ENCODE peak calls at places on chromosomes 2 and 18, in five cellular contexts. One of them, this sample, is unnamed.

GRCh38 chr2:30208453-30208852 is 22.9 kb upstream of the LBH start:
- DNase-seq in gastrocnemius medialis: peak
- DNase-seq in coronary artery: no peak
- DNase-seq in fibroblast of lung: peak
- DNase-seq in PC-3: peak
- DNase-seq in this sample: peak

GRCh38 chr18:51235011-51235789 is 37.7 kb upstream of the MEX3C start:
- DNase-seq in gastrocnemius medialis: no peak
- DNase-seq in coronary artery: no peak
- DNase-seq in fibroblast of lung: peak
- DNase-seq in PC-3: peak
- DNase-seq in this sample: no peak

GRCh38 chr2:128299628-128300027 is 19.0 kb downstream of the HS6ST1 start:
- DNase-seq in gastrocnemius medialis: no peak
- DNase-seq in coronary artery: no peak
- DNase-seq in fibroblast of lung: no peak
- DNase-seq in PC-3: no peak
- DNase-seq in this sample: no peak

GRCh38 chr18:74635202-74635969 is 37.7 kb downstream of the ZNF407 start:
- DNase-seq in gastrocnemius medialis: no peak
- DNase-seq in coronary artery: no peak
- DNase-seq in fibroblast of lung: no peak
- DNase-seq in PC-3: no peak
- DNase-seq in this sample: no peak

GRCh38 chr2:176085861-176086771 is 2.4 kb upstream of the EVX2 start:
- DNase-seq in gastrocnemius medialis: no peak
- DNase-seq in coronary artery: peak
- DNase-seq in fibroblast of lung: peak
- DNase-seq in PC-3: peak
- DNase-seq in this sample: no peak

GRCh38 chr2:225438263-225438662 is 38.8 kb downstream of the NYAP2 start:
- DNase-seq in gastrocnemius medialis: no peak
- DNase-seq in coronary artery: no peak
- DNase-seq in fibroblast of lung: no peak
- DNase-seq in PC-3: no peak
- DNase-seq in this sample: no peak

GRCh38 chr2:237754849-237755248 is 43.7 kb upstream of the RBM44 start:
- DNase-seq in gastrocnemius medialis: no peak
- DNase-seq in coronary artery: no peak
- DNase-seq in fibroblast of lung: no peak
- DNase-seq in PC-3: no peak
- DNase-seq in this sample: no peak

GRCh38 chr2:120538691-120539420 is 192.9 kb downstream of the INHBB start:
- DNase-seq in gastrocnemius medialis: no peak
- DNase-seq in coronary artery: no peak
- DNase-seq in fibroblast of lung: no peak
- DNase-seq in PC-3: peak
- DNase-seq in this sample: no peak

GRCh38 chr2:120523766-120524165 is 177.8 kb downstream of the INHBB start:
- DNase-seq in gastrocnemius medialis: no peak
- DNase-seq in coronary artery: no peak
- DNase-seq in fibroblast of lung: no peak
- DNase-seq in PC-3: no peak
- DNase-seq in this sample: no peak

GRCh38 chr18:10402876-10403559 is 51.4 kb upstream of the APCDD1 start:
- DNase-seq in gastrocnemius medialis: no peak
- DNase-seq in coronary artery: no peak
- DNase-seq in fibroblast of lung: no peak
- DNase-seq in PC-3: no peak
- DNase-seq in this sample: no peak

GRCh38 chr2:240443891-240444301 is 8.4 kb downstream of the GPC1 start:
- DNase-seq in gastrocnemius medialis: no peak
- DNase-seq in coronary artery: no peak
- DNase-seq in fibroblast of lung: peak
- DNase-seq in PC-3: no peak
- DNase-seq in this sample: no peak

GRCh38 chr2:2826621-2827020 is 495.5 kb upstream of the MYT1L start:
- DNase-seq in gastrocnemius medialis: no peak
- DNase-seq in coronary artery: peak
- DNase-seq in fibroblast of lung: no peak
- DNase-seq in PC-3: no peak
- DNase-seq in this sample: no peak

GRCh38 chr18:79628416-79629248 is 51.0 kb upstream of the CTDP1 start:
- DNase-seq in gastrocnemius medialis: no peak
- DNase-seq in coronary artery: peak
- DNase-seq in fibroblast of lung: no peak
- DNase-seq in PC-3: no peak
- DNase-seq in this sample: peak

GRCh38 chr2:65033178-65033577 is 23.0 kb upstream of the CEP68 start:
- DNase-seq in gastrocnemius medialis: no peak
- DNase-seq in coronary artery: no peak
- DNase-seq in fibroblast of lung: no peak
- DNase-seq in PC-3: peak
- DNase-seq in this sample: no peak

GRCh38 chr18:26468931-26469340 is 79.4 kb downstream of the KCTD1 start:
- DNase-seq in gastrocnemius medialis: no peak
- DNase-seq in coronary artery: no peak
- DNase-seq in fibroblast of lung: no peak
- DNase-seq in PC-3: peak
- DNase-seq in this sample: no peak

GRCh38 chr2:227617316-227618250 is at the start of gene SCYGR4:
- DNase-seq in gastrocnemius medialis: no peak
- DNase-seq in coronary artery: no peak
- DNase-seq in fibroblast of lung: no peak
- DNase-seq in PC-3: no peak
- DNase-seq in this sample: no peak

GRCh38 chr2:111173338-111173737 is 52.6 kb downstream of the BCL2L11 start:
- DNase-seq in gastrocnemius medialis: no peak
- DNase-seq in coronary artery: no peak
- DNase-seq in fibroblast of lung: no peak
- DNase-seq in PC-3: no peak
- DNase-seq in this sample: no peak

GRCh38 chr2:222861411-222862067 is 703 bp downstream of the ACSL3 start:
- DNase-seq in gastrocnemius medialis: no peak
- DNase-seq in coronary artery: peak
- DNase-seq in fibroblast of lung: peak
- DNase-seq in PC-3: no peak
- DNase-seq in this sample: peak

GRCh38 chr2:7180641-7181370 is 263.6 kb downstream of the RNF144A start:
- DNase-seq in gastrocnemius medialis: no peak
- DNase-seq in coronary artery: no peak
- DNase-seq in fibroblast of lung: peak
- DNase-seq in PC-3: peak
- DNase-seq in this sample: no peak

GRCh38 chr2:216731465-216731864 is 36.1 kb upstream of the IGFBP5 start:
- DNase-seq in gastrocnemius medialis: no peak
- DNase-seq in coronary artery: no peak
- DNase-seq in fibroblast of lung: no peak
- DNase-seq in PC-3: no peak
- DNase-seq in this sample: no peak

GRCh38 chr2:25161055-25161781 is 7.2 kb downstream of the POMC start:
- DNase-seq in gastrocnemius medialis: no peak
- DNase-seq in coronary artery: no peak
- DNase-seq in fibroblast of lung: peak
- DNase-seq in PC-3: no peak
- DNase-seq in this sample: peak

GRCh38 chr2:220556658-220557057 is 929.2 kb downstream of the SLC4A3 start:
- DNase-seq in gastrocnemius medialis: no peak
- DNase-seq in coronary artery: no peak
- DNase-seq in fibroblast of lung: peak
- DNase-seq in PC-3: peak
- DNase-seq in this sample: no peak

GRCh38 chr18:54684786-54685185 is 93.7 kb downstream of the DYNAP start:
- DNase-seq in gastrocnemius medialis: no peak
- DNase-seq in coronary artery: no peak
- DNase-seq in fibroblast of lung: peak
- DNase-seq in PC-3: no peak
- DNase-seq in this sample: no peak

GRCh38 chr2:57218206-57218605 is 828.4 kb upstream of the VRK2 start:
- DNase-seq in gastrocnemius medialis: no peak
- DNase-seq in coronary artery: no peak
- DNase-seq in fibroblast of lung: no peak
- DNase-seq in PC-3: no peak
- DNase-seq in this sample: no peak

GRCh38 chr2:130824492-130825061 is 12.1 kb upstream of the ARHGEF4 start:
- DNase-seq in gastrocnemius medialis: no peak
- DNase-seq in coronary artery: no peak
- DNase-seq in fibroblast of lung: peak
- DNase-seq in PC-3: peak
- DNase-seq in this sample: no peak

GRCh38 chr2:225779829-225780228 is 380.3 kb downstream of the NYAP2 start:
- DNase-seq in gastrocnemius medialis: no peak
- DNase-seq in coronary artery: no peak
- DNase-seq in fibroblast of lung: no peak
- DNase-seq in PC-3: no peak
- DNase-seq in this sample: no peak

GRCh38 chr2:27724905-27725693 is 46.4 kb upstream of the MRPL33 start:
- DNase-seq in gastrocnemius medialis: no peak
- DNase-seq in coronary artery: no peak
- DNase-seq in fibroblast of lung: peak
- DNase-seq in PC-3: no peak
- DNase-seq in this sample: no peak

GRCh38 chr2:144877893-144878292 is 358.0 kb upstream of the ZEB2 start:
- DNase-seq in gastrocnemius medialis: no peak
- DNase-seq in coronary artery: no peak
- DNase-seq in fibroblast of lung: no peak
- DNase-seq in PC-3: no peak
- DNase-seq in this sample: no peak

GRCh38 chr2:33069894-33070651 is 123.3 kb downstream of the LTBP1 start:
- DNase-seq in gastrocnemius medialis: peak
- DNase-seq in coronary artery: peak
- DNase-seq in fibroblast of lung: peak
- DNase-seq in PC-3: peak
- DNase-seq in this sample: peak

GRCh38 chr18:34357944-34358580 is 133.3 kb upstream of the NOL4 start:
- DNase-seq in gastrocnemius medialis: no peak
- DNase-seq in coronary artery: no peak
- DNase-seq in fibroblast of lung: no peak
- DNase-seq in PC-3: no peak
- DNase-seq in this sample: no peak

GRCh38 chr2:121483021-121483420 is 47.7 kb upstream of the RNU4ATAC start:
- DNase-seq in gastrocnemius medialis: no peak
- DNase-seq in coronary artery: no peak
- DNase-seq in fibroblast of lung: peak
- DNase-seq in PC-3: no peak
- DNase-seq in this sample: no peak

GRCh38 chr2:84077504-84077903 is 381.6 kb downstream of the SUCLG1 start:
- DNase-seq in gastrocnemius medialis: no peak
- DNase-seq in coronary artery: no peak
- DNase-seq in fibroblast of lung: no peak
- DNase-seq in PC-3: peak
- DNase-seq in this sample: no peak

GRCh38 chr2:138516030-138516704 is 14.6 kb downstream of the SPOPL start:
- DNase-seq in gastrocnemius medialis: no peak
- DNase-seq in coronary artery: no peak
- DNase-seq in fibroblast of lung: peak
- DNase-seq in PC-3: peak
- DNase-seq in this sample: no peak

GRCh38 chr2:207421661-207422060 is 108.1 kb upstream of the CREB1 start:
- DNase-seq in gastrocnemius medialis: no peak
- DNase-seq in coronary artery: no peak
- DNase-seq in fibroblast of lung: no peak
- DNase-seq in PC-3: no peak
- DNase-seq in this sample: no peak
- H3K27ac ChIP-seq in gastrocnemius medialis: no peak
- H3K27ac ChIP-seq in coronary artery: no peak
- H3K27ac ChIP-seq in fibroblast of lung: no peak
- H3K27ac ChIP-seq in PC-3: no peak
- H3K27ac ChIP-seq in this sample: no peak

GRCh38 chr18:21742323-21742687 is 1.7 kb downstream of the MIB1 start:
- DNase-seq in gastrocnemius medialis: no peak
- DNase-seq in coronary artery: no peak
- DNase-seq in fibroblast of lung: peak
- DNase-seq in PC-3: peak
- DNase-seq in this sample: no peak

GRCh38 chr18:21747764-21748693 is 7.4 kb downstream of the MIB1 start:
- DNase-seq in gastrocnemius medialis: no peak
- DNase-seq in coronary artery: no peak
- DNase-seq in fibroblast of lung: no peak
- DNase-seq in PC-3: no peak
- DNase-seq in this sample: no peak

GRCh38 chr18:21745234-21745633 is 4.6 kb downstream of the MIB1 start:
- DNase-seq in gastrocnemius medialis: no peak
- DNase-seq in coronary artery: no peak
- DNase-seq in fibroblast of lung: no peak
- DNase-seq in PC-3: no peak
- DNase-seq in this sample: no peak

GRCh38 chr18:21743166-21743831 is 2.7 kb downstream of the MIB1 start:
- DNase-seq in gastrocnemius medialis: no peak
- DNase-seq in coronary artery: no peak
- DNase-seq in fibroblast of lung: no peak
- DNase-seq in PC-3: no peak
- DNase-seq in this sample: no peak

GRCh38 chr18:21747268-21747667 is 6.7 kb downstream of the MIB1 start:
- DNase-seq in gastrocnemius medialis: no peak
- DNase-seq in coronary artery: no peak
- DNase-seq in fibroblast of lung: no peak
- DNase-seq in PC-3: no peak
- DNase-seq in this sample: no peak
- H3K27ac ChIP-seq in gastrocnemius medialis: no peak
- H3K27ac ChIP-seq in coronary artery: no peak
- H3K27ac ChIP-seq in fibroblast of lung: no peak
- H3K27ac ChIP-seq in PC-3: no peak
- H3K27ac ChIP-seq in this sample: no peak

DNA sequence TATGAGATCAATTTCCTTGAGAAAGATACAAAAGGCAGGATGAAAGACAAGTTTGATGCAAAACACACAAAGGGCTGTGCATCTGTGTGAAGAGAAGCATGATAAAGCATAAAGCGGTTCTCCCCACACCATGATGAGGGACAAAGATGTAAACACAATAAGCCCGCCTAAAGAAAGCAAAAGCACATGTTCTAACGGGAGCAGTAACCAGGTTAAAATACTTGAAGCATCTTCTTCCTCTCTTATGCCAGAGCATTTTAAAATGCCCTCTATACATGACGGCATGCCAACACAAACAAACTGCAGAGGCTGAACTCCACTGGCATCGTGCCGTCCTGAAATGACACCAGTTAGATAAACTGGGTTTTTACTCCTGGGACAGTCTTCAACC is 89.8 kb downstream of the CDH2 start:
- DNase-seq in gastrocnemius medialis: no peak
- DNase-seq in coronary artery: no peak
- DNase-seq in fibroblast of lung: peak
- DNase-seq in PC-3: no peak
- DNase-seq in this sample: no peak
- H3K27ac ChIP-seq in gastrocnemius medialis: no peak
- H3K27ac ChIP-seq in coronary artery: no peak
- H3K27ac ChIP-seq in fibroblast of lung: no peak
- H3K27ac ChIP-seq in PC-3: no peak
- H3K27ac ChIP-seq in this sample: no peak

DNA sequence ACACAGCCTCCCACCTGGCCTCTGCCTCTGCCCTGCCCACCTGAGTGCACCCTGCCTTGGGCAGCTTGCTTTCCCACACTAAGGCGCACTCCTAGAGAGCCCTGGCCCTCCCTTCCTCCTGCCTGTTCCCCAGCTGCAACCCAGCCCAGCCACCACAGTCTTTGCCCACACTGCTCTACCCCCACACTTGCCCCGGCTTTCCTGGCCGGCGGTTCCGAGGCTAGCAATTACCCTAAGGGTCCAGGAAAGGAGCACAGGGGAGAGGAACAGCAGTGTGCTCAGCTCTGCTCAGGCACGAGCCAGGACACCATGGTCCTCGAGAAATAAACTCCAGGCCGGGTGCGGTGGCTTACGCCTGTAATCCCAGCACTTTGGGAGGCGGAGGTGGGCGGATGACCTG is 237.8 kb upstream of the RAB6C start:
- DNase-seq in gastrocnemius medialis: no peak
- DNase-seq in coronary artery: no peak
- DNase-seq in fibroblast of lung: no peak
- DNase-seq in PC-3: no peak
- DNase-seq in this sample: no peak
- H3K27ac ChIP-seq in gastrocnemius medialis: no peak
- H3K27ac ChIP-seq in coronary artery: no peak
- H3K27ac ChIP-seq in fibroblast of lung: no peak
- H3K27ac ChIP-seq in PC-3: no peak
- H3K27ac ChIP-seq in this sample: no peak